ENCODE peak calls at places on chromosomes 5 and 9, in six cellular contexts. A is A549, K is WTC11, X is IMR-90, V is K562, T is HepG2. M is an unnamed sample.

GRCh38 chr5:141664733-141665461 is 13.7 kb upstream of the FCHSD1 start:
- DNase-seq in K (peak), X (peak), V (peak), T (peak), A (peak), M (peak)

GRCh38 chr5:168022761-168023160 is 268.7 kb upstream of the WWC1 start:
- DNase-seq in A (no peak), K (no peak), X (no peak), T (no peak), V (no peak), M (no peak)

GRCh38 chr5:169243651-169244422 is 57.1 kb downstream of the SLIT3 start:
- DNase-seq in T (no peak), X (no peak), K (no peak), A (no peak), V (no peak), M (no peak)

GRCh38 chr9:121750259-121750714 is 98.9 kb downstream of the DAB2IP start:
- DNase-seq in K (no peak), X (no peak), V (no peak), A (no peak), T (no peak), M (no peak)

GRCh38 chr5:35773936-35774335 is 82.8 kb upstream of the IL7R start:
- DNase-seq in K (no peak), V (no peak), T (no peak), X (peak), A (no peak), M (no peak)

GRCh38 chr5:159912033-159912800 is 4.1 kb upstream of the ADRA1B start:
- DNase-seq in T (no peak), X (peak), A (peak), K (no peak), V (no peak), M (no peak)

GRCh38 chr9:83340451-83340850 is 197.8 kb downstream of the FRMD3 start:
- DNase-seq in X (no peak), T (no peak), A (no peak), V (no peak), K (no peak), M (no peak)

GRCh38 chr5:92594031-92594430 is 987.0 kb downstream of the NR2F1-AS1 start:
- DNase-seq in V (no peak), T (no peak), X (no peak), K (no peak), A (no peak), M (no peak)

GRCh38 chr5:57447656-57448055 is 35.0 kb downstream of the ACTBL2 start:
- DNase-seq in K (no peak), A (no peak), V (no peak), X (peak), T (no peak), M (no peak)

GRCh38 chr5:149416977-149417713 is 38.1 kb upstream of the IL17B start:
- DNase-seq in V (no peak), A (no peak), X (peak), K (no peak), T (no peak), M (no peak)

GRCh38 chr5:85814596-85814995 is 803.1 kb upstream of the COX7C start:
- DNase-seq in V (no peak), T (no peak), K (peak), X (no peak), A (no peak), M (no peak)

GRCh38 chr5:61919920-61920319 is 386.1 kb upstream of the KIF2A start:
- DNase-seq in T (peak), V (no peak), X (no peak), A (no peak), K (no peak), M (no peak)

DNA sequence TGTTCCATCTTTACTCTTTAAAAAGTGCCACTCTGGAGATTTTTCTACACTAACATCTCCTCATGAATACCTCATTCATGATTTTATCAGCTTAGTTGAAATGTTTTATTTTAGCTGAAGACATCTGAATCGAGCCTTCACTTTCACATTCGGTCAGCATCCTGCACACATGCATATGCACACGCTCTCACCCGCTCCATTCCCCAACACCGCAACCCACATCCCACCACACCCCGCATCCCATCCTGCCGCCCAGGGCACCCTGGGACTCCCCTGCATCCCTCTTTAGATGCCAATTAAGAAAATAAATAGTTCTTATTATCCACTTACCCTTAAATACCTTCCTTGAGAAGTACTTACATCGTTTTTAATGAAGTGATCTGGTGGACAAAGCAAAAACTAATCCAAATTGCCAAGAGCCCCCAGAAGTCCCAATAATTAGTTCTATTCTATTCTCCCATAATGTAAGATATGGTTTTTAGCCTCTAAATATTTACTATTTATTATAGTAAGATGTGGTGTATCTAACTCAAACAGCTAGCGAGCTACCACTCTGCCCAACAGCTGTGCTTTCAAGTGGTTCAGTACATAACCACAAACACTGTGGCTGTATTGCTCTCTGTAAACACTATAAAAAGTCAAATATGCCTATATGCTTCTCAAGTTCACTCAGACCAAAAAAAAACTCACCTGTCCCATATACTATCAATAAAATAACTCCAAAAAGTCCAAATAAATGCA is 38.2 kb downstream of the GZMK start:
- DNase-seq in X (no peak), V (no peak), K (no peak), A (no peak), T (no peak), M (no peak)
- TF ChIP-seq USF2 in X (no peak), V (no peak), K (no peak), A (no peak), T (no peak), M (no peak)

DNA sequence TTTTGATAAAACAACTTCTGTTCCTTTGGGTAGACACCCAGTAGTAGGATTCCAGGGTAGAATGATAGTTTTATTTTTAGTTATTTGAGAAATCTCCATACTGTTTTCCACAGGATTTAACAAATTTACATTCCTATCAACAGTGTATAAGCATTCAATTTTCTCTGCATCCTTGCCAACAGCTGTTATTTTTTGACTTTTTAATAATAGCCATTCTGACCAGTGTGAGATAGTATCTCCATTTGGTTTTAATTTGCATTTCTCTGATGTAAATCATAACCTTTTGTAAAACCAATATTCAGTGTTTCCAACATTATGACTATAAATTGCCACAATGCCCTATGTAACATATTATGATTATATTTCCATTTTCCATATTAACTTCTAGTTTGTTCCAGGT is 28.2 kb upstream of the CCNB1 start:
- DNase-seq in A (no peak), K (no peak), T (no peak), V (no peak), X (no peak), M (no peak)
- TF ChIP-seq USF2 in A (no peak), K (no peak), T (no peak), V (no peak), X (no peak), M (no peak)

GRCh38 chr9:6029581-6029980 is 14.2 kb upstream of the RANBP6 start:
- DNase-seq in K (no peak), X (no peak), A (no peak), V (no peak), T (no peak), M (no peak)

DNA sequence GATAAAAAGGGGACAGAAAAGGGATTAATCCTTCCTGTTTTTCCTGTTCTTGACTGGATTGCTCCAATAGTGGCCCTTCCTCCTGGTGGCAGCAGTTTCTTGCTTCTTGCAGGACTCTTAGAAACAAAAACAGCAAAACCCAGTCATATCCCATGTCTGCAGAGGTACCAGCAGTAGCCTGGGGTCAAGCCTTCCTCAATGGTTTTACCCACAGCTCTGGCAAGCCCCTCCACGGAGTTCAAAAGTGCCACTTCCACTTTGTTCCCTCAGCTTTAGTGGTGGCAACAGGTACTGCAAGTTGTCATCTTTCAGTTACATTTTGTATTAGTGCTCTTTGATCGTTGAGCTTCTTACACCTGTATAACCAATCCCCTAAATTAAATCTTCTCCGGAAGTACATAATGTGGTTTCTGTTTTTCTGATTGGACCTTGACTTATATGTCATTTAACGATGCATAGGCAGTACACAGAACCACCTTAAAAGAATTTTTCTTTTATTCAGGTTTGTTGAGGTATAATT is 8.7 kb upstream of the RANBP6 start:
- DNase-seq in V (peak), T (peak), K (no peak), A (peak), X (no peak), M (no peak)
- TF ChIP-seq USF2 in V (no peak), T (no peak), K (no peak), A (no peak), X (no peak), M (no peak)

DNA sequence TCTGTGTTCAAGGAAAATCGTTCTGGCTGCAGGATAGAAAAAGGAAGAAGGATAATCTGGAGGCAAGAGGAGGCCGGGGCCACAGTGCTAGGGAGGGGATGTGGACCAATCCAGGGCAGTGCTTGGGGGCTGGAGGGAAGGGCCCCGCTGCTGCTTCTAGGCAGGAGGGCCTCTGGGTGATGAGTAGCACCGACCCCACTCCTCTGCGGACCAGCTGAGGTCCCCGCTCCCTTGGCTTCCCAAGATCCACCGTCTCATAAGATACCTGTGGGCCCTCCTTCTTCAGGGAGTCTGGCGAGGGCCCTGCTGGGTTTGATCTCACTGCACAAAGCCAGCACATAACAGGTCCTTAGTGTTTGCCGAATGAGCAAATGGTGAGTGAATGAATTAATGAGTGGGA is 93.5 kb upstream of the MVB12B start:
- DNase-seq in V (no peak), K (no peak), A (no peak), X (no peak), T (no peak), M (no peak)
- TF ChIP-seq USF2 in V (no peak), K (no peak), A (no peak), X (no peak), T (no peak), M (no peak)

DNA sequence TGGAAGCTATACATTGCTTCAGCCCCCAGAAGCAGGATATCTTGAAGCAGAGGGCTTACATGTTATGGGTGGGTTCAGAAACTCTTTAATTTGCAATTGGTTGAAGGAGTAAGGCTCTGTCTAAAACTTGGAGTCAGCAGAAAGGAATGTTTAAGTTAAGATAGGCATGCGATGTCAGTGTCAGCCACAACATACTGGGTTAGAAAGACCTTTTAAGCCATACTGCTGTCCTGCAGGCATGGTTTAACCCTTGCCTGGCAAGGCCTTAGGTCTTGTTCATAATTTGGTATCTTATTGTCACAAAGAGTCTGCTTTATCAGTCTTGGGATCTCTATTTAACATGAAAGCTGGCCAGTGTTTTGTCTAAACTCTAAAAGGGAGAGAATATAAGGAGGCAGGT is 1619.6 kb upstream of the WWC1 start:
- DNase-seq in A (no peak), K (no peak), X (no peak), T (no peak), V (no peak), M (no peak)
- TF ChIP-seq USF2 in A (no peak), K (no peak), X (no peak), T (no peak), V (no peak), M (no peak)

GRCh38 chr5:178368278-178368677 is 135.7 kb upstream of the PHYKPL start:
- DNase-seq in T (no peak), K (no peak), V (no peak), A (no peak), X (no peak), M (no peak)
- TF ChIP-seq USF2 in T (no peak), K (no peak), V (no peak), A (no peak), X (no peak), M (no peak)

DNA sequence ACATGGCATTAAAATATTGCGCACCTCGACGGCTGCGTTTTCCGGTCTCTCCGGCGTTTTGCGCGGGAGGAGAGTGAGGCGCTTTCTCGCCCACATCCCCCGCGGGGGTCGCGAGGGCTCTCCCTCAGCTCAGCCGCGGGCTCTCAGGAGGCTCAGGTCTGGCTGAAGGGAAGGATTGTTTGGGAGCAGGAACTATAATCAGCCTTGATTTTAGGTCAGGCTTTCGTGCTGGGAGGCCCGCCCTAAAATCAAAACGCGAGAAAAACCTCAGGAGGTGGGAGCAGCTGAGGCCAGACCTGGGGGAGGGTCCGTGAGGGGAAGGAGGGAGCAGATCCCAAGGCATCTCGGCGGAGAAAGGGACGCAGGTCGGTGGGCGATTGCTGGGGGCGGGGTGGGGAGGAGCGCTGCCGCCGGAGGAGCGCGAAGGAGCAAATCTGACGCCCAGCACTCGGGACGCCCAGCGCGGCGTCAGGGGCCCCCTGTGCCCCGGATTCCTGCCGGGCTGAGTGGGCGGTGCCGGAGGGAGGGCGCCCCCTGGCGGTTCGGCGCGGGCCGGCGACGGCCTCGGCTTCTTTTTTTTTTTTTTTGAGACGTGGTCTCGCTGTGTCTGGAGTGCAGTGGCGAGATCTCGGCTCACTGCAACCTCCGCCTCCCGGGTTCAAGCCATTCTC is 18.7 kb upstream of the RNF130 start:
- DNase-seq in X (peak), K (peak), T (peak), A (peak), V (peak), M (no peak)
- TF ChIP-seq USF2 in X (no peak), K (peak), T (no peak), A (no peak), V (no peak), M (no peak)